ENCODE peak calls at places on chromosomes 3 and 15, in seven cellular contexts. A, P, F, V, K, Z and Q are unnamed samples.

GRCh38 chr3:152595975-152596832 is 238.7 kb upstream of the P2RY1 start:
- DNase-seq in A (no peak), V (peak; percentile 5), K (no peak), F (peak; percentile 51), P (peak; percentile 42), Z (no peak), Q (no peak)

GRCh38 chr3:10532939-10533730 is 27.7 kb upstream of the ATP2B2 start:
- DNase-seq in V (no peak), Z (peak; percentile 49), P (peak; percentile 5), K (peak; percentile 28), F (no peak), A (no peak), Q (no peak)

GRCh38 chr3:98786364-98786930 is 23.3 kb downstream of the ST3GAL6 start:
- DNase-seq in A (no peak), F (no peak), P (peak; percentile 48), K (no peak), V (no peak), Z (no peak), Q (no peak)

GRCh38 chr3:86723433-86723832 is 267.5 kb downstream of the VGLL3 start:
- DNase-seq in K (no peak), V (no peak), P (no peak), Z (no peak), F (no peak), A (no peak), Q (no peak)

GRCh38 chr15:46166750-46167149 is 531.9 kb downstream of the SQOR start:
- DNase-seq in K (no peak), Z (no peak), V (no peak), F (no peak), A (no peak), P (no peak), Q (no peak)

GRCh38 chr3:32359766-32360513 is 31.7 kb upstream of the CMTM7 start:
- DNase-seq in K (no peak), V (no peak), Z (no peak), F (no peak), A (no peak), P (no peak), Q (no peak)

GRCh38 chr3:103056552-103056951 is 621.7 kb downstream of the ZPLD1 start:
- DNase-seq in A (no peak), K (no peak), P (no peak), Z (no peak), F (no peak), V (no peak), Q (no peak)

GRCh38 chr3:13379191-13379830 is 40.8 kb downstream of the NUP210 start:
- DNase-seq in P (no peak), F (peak; percentile 29), Z (peak; percentile 62), V (peak; percentile 35), A (no peak), K (no peak), Q (no peak)

GRCh38 chr3:14208977-14209394 is 30.4 kb downstream of the LSM3 start:
- DNase-seq in Z (no peak), V (no peak), P (no peak), K (no peak), F (no peak), A (no peak), Q (no peak)

GRCh38 chr3:17087509-17087908 is 202.8 kb downstream of the PLCL2 start:
- DNase-seq in Z (no peak), K (no peak), P (no peak), V (no peak), F (no peak), A (no peak), Q (no peak)

GRCh38 chr3:43747641-43748040 is 56.9 kb downstream of the ABHD5 start:
- DNase-seq in P (no peak), K (no peak), Z (no peak), F (no peak), A (no peak), V (no peak), Q (no peak)

GRCh38 chr15:63221346-63221745 is 31.9 kb downstream of the RAB8B start:
- DNase-seq in Z (peak; percentile 80), K (no peak), F (peak; percentile 68), V (no peak), A (no peak), P (no peak), Q (peak; percentile 59)

GRCh38 chr15:74523982-74524381 is 17.0 kb upstream of the ARID3B start:
- DNase-seq in Z (no peak), V (no peak), P (no peak), A (no peak), K (no peak), F (no peak), Q (no peak)

GRCh38 chr15:78024141-78024567 is 53.4 kb downstream of the TBC1D2B start:
- DNase-seq in Z (peak; percentile 80), V (no peak), A (no peak), K (peak; percentile 69), F (peak; percentile 78), P (no peak), Q (peak; percentile 56)

GRCh38 chr3:48765376-48765775 is 48.4 kb upstream of the IP6K2 start:
- DNase-seq in V (no peak), P (peak; percentile 27), K (no peak), A (no peak), Z (no peak), F (no peak), Q (no peak)

GRCh38 chr3:123880998-123881561 is 3.1 kb downstream of the MYLK start:
- DNase-seq in P (no peak), A (no peak), Z (no peak), V (no peak), F (no peak), K (no peak), Q (no peak)
- TF ChIP-seq CTCF in P (peak; percentile 19), A (peak; percentile 28), Z (peak; percentile 42), V (peak; percentile 45), F (peak; percentile 22), K (peak; percentile 28), Q (no peak)

GRCh38 chr15:65979316-65979715 is 110.0 kb downstream of the RAB11A start:
- DNase-seq in V (no peak), A (no peak), K (no peak), P (no peak), F (no peak), Z (no peak), Q (no peak)

GRCh38 chr15:65981837-65982696 is 112.8 kb downstream of the RAB11A start:
- DNase-seq in V (no peak), A (peak; percentile 56), Z (no peak), P (peak; percentile 64), F (no peak), K (peak; percentile 72), Q (no peak)

GRCh38 chr15:65979837-65980236 is 110.5 kb downstream of the RAB11A start:
- DNase-seq in F (no peak), Z (no peak), A (no peak), V (no peak), K (no peak), P (no peak), Q (no peak)

GRCh38 chr15:65982941-65983340 is 113.7 kb downstream of the RAB11A start:
- DNase-seq in P (no peak), F (no peak), V (no peak), A (no peak), K (no peak), Z (no peak), Q (no peak)

GRCh38 chr15:65980824-65981456 is 111.6 kb downstream of the RAB11A start:
- DNase-seq in A (peak; percentile 68), K (peak; percentile 81), F (peak; percentile 44), P (peak; percentile 81), V (no peak), Z (peak; percentile 59), Q (no peak)
- H3K4me3 ChIP-seq in A (no peak overlapping the region), K (no peak overlapping the region), F (no peak overlapping the region), P (no peak overlapping the region), V (no peak overlapping the region), Z (no peak overlapping the region), Q (no peak overlapping the region)

GRCh38 chr3:11635671-11636371 is 7.9 kb downstream of the VGLL4 start:
- DNase-seq in F (no peak), P (no peak), A (no peak), Z (no peak), K (no peak), V (no peak), Q (no peak)

GRCh38 chr3:11634081-11634635 is 9.6 kb downstream of the VGLL4 start:
- DNase-seq in K (no peak), A (no peak), V (no peak), F (no peak), P (no peak), Z (no peak), Q (no peak)

GRCh38 chr3:11637901-11638668 is 5.6 kb downstream of the VGLL4 start:
- DNase-seq in V (no peak), A (no peak), K (no peak), Z (no peak), P (no peak), F (no peak), Q (no peak)

GRCh38 chr3:11634974-11635612 is 8.6 kb downstream of the VGLL4 start:
- DNase-seq in P (no peak), Z (no peak), A (no peak), V (no peak), K (no peak), F (no peak), Q (no peak)

DNA sequence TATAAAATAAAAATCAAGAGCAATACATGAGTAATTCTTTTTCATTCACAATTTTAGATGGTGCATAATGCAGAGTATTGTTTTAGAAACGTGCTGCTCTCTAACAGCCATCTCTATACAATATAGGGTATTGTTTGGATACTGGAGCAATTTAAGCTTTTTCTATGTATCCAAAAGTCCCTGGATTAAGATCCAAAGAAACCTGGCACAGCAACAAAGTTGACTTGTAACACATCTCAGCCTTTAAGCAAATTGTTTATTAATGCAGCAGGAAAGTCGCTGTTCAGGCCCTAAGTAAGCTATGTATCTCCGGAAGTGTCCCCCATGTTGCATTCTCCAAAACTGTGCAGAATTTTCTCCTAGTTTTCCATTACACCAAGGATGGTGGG is 7.3 kb downstream of the VGLL4 start:
- DNase-seq in V (no peak), A (no peak), F (no peak), Z (no peak), K (no peak), P (no peak), Q (no peak)
- H3K27ac ChIP-seq in V (no peak overlapping the region), A (peak overlapping the region; percentile 56), F (peak overlapping the region; percentile 88), Z (peak overlapping the region; percentile 58), K (no peak overlapping the region), P (no peak overlapping the region), Q (peak overlapping the region; percentile 95)

GRCh38 chr3:138329984-138330293 is 288 bp upstream of the NME9 start:
- DNase-seq in F (no peak), P (no peak), V (no peak), A (no peak), Z (no peak), K (no peak), Q (no peak)

GRCh38 chr3:138329127-138329983 is at the start of gene NME9:
- DNase-seq in V (peak; percentile 68), Z (peak; percentile 88), F (peak; percentile 79), P (peak; percentile 89), A (peak; percentile 94), K (peak; percentile 94), Q (peak; percentile 79)

GRCh38 chr3:138326866-138327595 is 2.6 kb downstream of the NME9 start:
- DNase-seq in A (no peak), F (no peak), K (no peak), V (no peak), Z (no peak), P (no peak), Q (no peak)

GRCh38 chr3:138327831-138328230 is 1.8 kb downstream of the NME9 start:
- DNase-seq in K (no peak), A (no peak), Z (no peak), F (no peak), P (no peak), V (no peak), Q (no peak)

DNA sequence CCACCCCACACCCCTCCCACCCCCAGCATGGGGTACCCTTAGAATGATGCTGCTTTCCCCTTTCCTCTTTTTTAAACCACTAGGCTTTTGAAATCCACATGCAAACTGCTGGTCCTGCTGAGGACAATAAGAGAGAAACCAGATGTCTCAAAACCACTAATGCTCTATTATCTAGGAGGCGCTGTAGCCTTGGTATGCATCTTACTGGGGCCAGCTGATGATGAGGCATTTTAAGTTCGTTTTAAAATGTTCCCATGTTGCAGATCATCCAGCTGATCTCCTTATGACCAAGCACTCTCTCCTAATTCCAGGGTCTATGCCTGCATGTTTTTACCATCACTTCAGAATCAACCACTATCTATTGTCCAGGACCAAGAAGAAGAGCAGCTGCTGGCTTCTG is 1.3 kb downstream of the NME9 start:
- DNase-seq in K (no peak), V (no peak), Z (no peak), P (no peak), A (no peak), F (no peak), Q (no peak)
- TF ChIP-seq CTCF in K (no peak), V (no peak), Z (no peak), P (no peak), A (no peak), F (no peak), Q (no peak)